ENCODE peak calls at places on chromosomes 1 and 21, in nine cellular contexts. One of them, this sample, is unnamed.

GRCh38 chr1:100924212-100924611 is 28.3 kb downstream of the SLC30A7 start:
- DNase-seq in CD4-positive, alpha-beta memory T cell: no peak
- DNase-seq in PC-3: peak; percentile 37
- DNase-seq in uterus: no peak
- DNase-seq in ovary: no peak
- DNase-seq in esophagus squamous epithelium: no peak
- DNase-seq in hepatocyte: no peak
- DNase-seq in aorta: no peak
- DNase-seq in heart left ventricle: no peak
- DNase-seq in this sample: no peak

GRCh38 chr1:214588963-214589597 is 13.9 kb upstream of the CENPF start:
- DNase-seq in uterus: no peak
- DNase-seq in PC-3: no peak
- DNase-seq in esophagus squamous epithelium: no peak
- DNase-seq in ovary: no peak
- DNase-seq in aorta: no peak
- DNase-seq in CD4-positive, alpha-beta memory T cell: no peak
- DNase-seq in heart left ventricle: no peak
- DNase-seq in hepatocyte: no peak
- DNase-seq in this sample: peak; percentile 60

GRCh38 chr1:242133351-242133750 is 134.5 kb upstream of the MAP1LC3C start:
- DNase-seq in uterus: no peak
- DNase-seq in hepatocyte: no peak
- DNase-seq in heart left ventricle: no peak
- DNase-seq in ovary: no peak
- DNase-seq in PC-3: no peak
- DNase-seq in CD4-positive, alpha-beta memory T cell: no peak
- DNase-seq in esophagus squamous epithelium: no peak
- DNase-seq in aorta: no peak
- DNase-seq in this sample: no peak

GRCh38 chr1:75245239-75245638 is 111.1 kb downstream of the LHX8 start:
- DNase-seq in ovary: no peak
- DNase-seq in heart left ventricle: no peak
- DNase-seq in esophagus squamous epithelium: no peak
- DNase-seq in aorta: no peak
- DNase-seq in uterus: no peak
- DNase-seq in hepatocyte: no peak
- DNase-seq in CD4-positive, alpha-beta memory T cell: no peak
- DNase-seq in PC-3: no peak
- DNase-seq in this sample: no peak

GRCh38 chr1:193221641-193222040 is 35.2 kb upstream of the B3GALT2 start:
- DNase-seq in CD4-positive, alpha-beta memory T cell: no peak
- DNase-seq in aorta: no peak
- DNase-seq in hepatocyte: no peak
- DNase-seq in uterus: no peak
- DNase-seq in heart left ventricle: no peak
- DNase-seq in ovary: no peak
- DNase-seq in PC-3: no peak
- DNase-seq in esophagus squamous epithelium: no peak
- DNase-seq in this sample: no peak

GRCh38 chr1:113129529-113130185 is 56.7 kb downstream of the LRIG2 start:
- DNase-seq in esophagus squamous epithelium: no peak
- DNase-seq in uterus: no peak
- DNase-seq in heart left ventricle: no peak
- DNase-seq in hepatocyte: no peak
- DNase-seq in aorta: no peak
- DNase-seq in CD4-positive, alpha-beta memory T cell: no peak
- DNase-seq in PC-3: no peak
- DNase-seq in ovary: no peak
- DNase-seq in this sample: no peak

GRCh38 chr1:194870860-194871259 is 1684.4 kb upstream of the B3GALT2 start:
- DNase-seq in uterus: no peak
- DNase-seq in PC-3: no peak
- DNase-seq in aorta: no peak
- DNase-seq in hepatocyte: no peak
- DNase-seq in CD4-positive, alpha-beta memory T cell: no peak
- DNase-seq in esophagus squamous epithelium: no peak
- DNase-seq in heart left ventricle: no peak
- DNase-seq in ovary: no peak
- DNase-seq in this sample: no peak

GRCh38 chr21:31326478-31327247 is 17.4 kb downstream of the TIAM1 start:
- DNase-seq in hepatocyte: no peak
- DNase-seq in uterus: no peak
- DNase-seq in aorta: no peak
- DNase-seq in CD4-positive, alpha-beta memory T cell: peak; percentile 48
- DNase-seq in PC-3: no peak
- DNase-seq in ovary: no peak
- DNase-seq in esophagus squamous epithelium: no peak
- DNase-seq in heart left ventricle: no peak
- DNase-seq in this sample: no peak

GRCh38 chr1:24748191-24749121 is 3.2 kb downstream of the CLIC4 start:
- DNase-seq in aorta: no peak
- DNase-seq in PC-3: no peak
- DNase-seq in uterus: no peak
- DNase-seq in heart left ventricle: no peak
- DNase-seq in CD4-positive, alpha-beta memory T cell: no peak
- DNase-seq in esophagus squamous epithelium: no peak
- DNase-seq in hepatocyte: no peak
- DNase-seq in ovary: no peak
- DNase-seq in this sample: no peak

GRCh38 chr1:56435434-56436337 is 143.7 kb downstream of the PLPP3 start:
- DNase-seq in uterus: no peak
- DNase-seq in heart left ventricle: no peak
- DNase-seq in CD4-positive, alpha-beta memory T cell: no peak
- DNase-seq in aorta: no peak
- DNase-seq in esophagus squamous epithelium: no peak
- DNase-seq in hepatocyte: no peak
- DNase-seq in PC-3: no peak
- DNase-seq in ovary: no peak
- DNase-seq in this sample: no peak

GRCh38 chr1:31943546-31944184 is 5.5 kb upstream of the PTP4A2 start:
- DNase-seq in esophagus squamous epithelium: no peak
- DNase-seq in ovary: peak; percentile 11
- DNase-seq in CD4-positive, alpha-beta memory T cell: peak; percentile 62
- DNase-seq in PC-3: no peak
- DNase-seq in heart left ventricle: no peak
- DNase-seq in aorta: no peak
- DNase-seq in hepatocyte: no peak
- DNase-seq in uterus: no peak
- DNase-seq in this sample: no peak

GRCh38 chr1:26019641-26020315 is 1.8 kb upstream of the EXTL1 start:
- DNase-seq in heart left ventricle: peak; percentile 10
- DNase-seq in CD4-positive, alpha-beta memory T cell: no peak
- DNase-seq in aorta: no peak
- DNase-seq in ovary: no peak
- DNase-seq in hepatocyte: no peak
- DNase-seq in uterus: no peak
- DNase-seq in esophagus squamous epithelium: no peak
- DNase-seq in PC-3: peak; percentile 8
- DNase-seq in this sample: no peak

GRCh38 chr21:32245971-32246370 is 32.9 kb downstream of the MIS18A start:
- DNase-seq in heart left ventricle: no peak
- DNase-seq in uterus: no peak
- DNase-seq in CD4-positive, alpha-beta memory T cell: no peak
- DNase-seq in esophagus squamous epithelium: no peak
- DNase-seq in ovary: no peak
- DNase-seq in hepatocyte: no peak
- DNase-seq in PC-3: no peak
- DNase-seq in aorta: no peak
- DNase-seq in this sample: no peak

GRCh38 chr1:163472267-163472666 is 150.5 kb downstream of the NUF2 start:
- DNase-seq in CD4-positive, alpha-beta memory T cell: no peak
- DNase-seq in hepatocyte: peak; percentile 5
- DNase-seq in ovary: no peak
- DNase-seq in aorta: no peak
- DNase-seq in uterus: no peak
- DNase-seq in heart left ventricle: no peak
- DNase-seq in PC-3: no peak
- DNase-seq in esophagus squamous epithelium: no peak
- DNase-seq in this sample: no peak

GRCh38 chr1:92484472-92485373 is 2.0 kb downstream of the GFI1 start:
- DNase-seq in CD4-positive, alpha-beta memory T cell: peak; percentile 47
- DNase-seq in hepatocyte: peak; percentile 19
- DNase-seq in ovary: no peak
- DNase-seq in esophagus squamous epithelium: no peak
- DNase-seq in uterus: no peak
- DNase-seq in heart left ventricle: peak; percentile 68
- DNase-seq in PC-3: peak; percentile 22
- DNase-seq in aorta: peak; percentile 54
- DNase-seq in this sample: no peak

GRCh38 chr1:27428316-27429028 is 36.0 kb downstream of the GPR3 start:
- DNase-seq in hepatocyte: peak; percentile 28
- DNase-seq in esophagus squamous epithelium: no peak
- DNase-seq in CD4-positive, alpha-beta memory T cell: no peak
- DNase-seq in aorta: no peak
- DNase-seq in uterus: peak; percentile 31
- DNase-seq in heart left ventricle: no peak
- DNase-seq in ovary: no peak
- DNase-seq in PC-3: no peak
- DNase-seq in this sample: no peak

GRCh38 chr1:33624991-33625870 is 152.8 kb downstream of the ZSCAN20 start:
- DNase-seq in ovary: no peak
- DNase-seq in heart left ventricle: no peak
- DNase-seq in PC-3: no peak
- DNase-seq in uterus: no peak
- DNase-seq in esophagus squamous epithelium: no peak
- DNase-seq in hepatocyte: no peak
- DNase-seq in CD4-positive, alpha-beta memory T cell: no peak
- DNase-seq in aorta: no peak
- DNase-seq in this sample: no peak

GRCh38 chr1:154962795-154963330 is 1.3 kb upstream of the PYGO2 start:
- DNase-seq in PC-3: no peak
- DNase-seq in ovary: no peak
- DNase-seq in aorta: peak; percentile 43
- DNase-seq in hepatocyte: no peak
- DNase-seq in CD4-positive, alpha-beta memory T cell: no peak
- DNase-seq in uterus: no peak
- DNase-seq in esophagus squamous epithelium: no peak
- DNase-seq in heart left ventricle: peak; percentile 37
- DNase-seq in this sample: no peak

GRCh38 chr1:154962238-154962678 is 676 bp upstream of the PYGO2 start:
- DNase-seq in heart left ventricle: no peak
- DNase-seq in hepatocyte: no peak
- DNase-seq in esophagus squamous epithelium: no peak
- DNase-seq in CD4-positive, alpha-beta memory T cell: peak; percentile 41
- DNase-seq in uterus: no peak
- DNase-seq in PC-3: peak; percentile 30
- DNase-seq in aorta: peak; percentile 48
- DNase-seq in ovary: peak; percentile 61
- DNase-seq in this sample: peak; percentile 71

GRCh38 chr1:154961207-154961496 is 430 bp downstream of the PYGO2 start:
- DNase-seq in esophagus squamous epithelium: no peak
- DNase-seq in hepatocyte: no peak
- DNase-seq in CD4-positive, alpha-beta memory T cell: no peak
- DNase-seq in uterus: no peak
- DNase-seq in heart left ventricle: no peak
- DNase-seq in PC-3: no peak
- DNase-seq in aorta: no peak
- DNase-seq in ovary: no peak
- DNase-seq in this sample: no peak

GRCh38 chr1:154960446-154961136 is 991 bp downstream of the PYGO2 start:
- DNase-seq in aorta: peak; percentile 14
- DNase-seq in heart left ventricle: peak; percentile 20
- DNase-seq in ovary: no peak
- DNase-seq in esophagus squamous epithelium: no peak
- DNase-seq in uterus: no peak
- DNase-seq in CD4-positive, alpha-beta memory T cell: no peak
- DNase-seq in hepatocyte: no peak
- DNase-seq in PC-3: no peak
- DNase-seq in this sample: no peak

GRCh38 chr1:154961497-154962237 is at the start of gene PYGO2:
- DNase-seq in PC-3: peak; percentile 80
- DNase-seq in aorta: peak; percentile 86
- DNase-seq in ovary: peak; percentile 75
- DNase-seq in CD4-positive, alpha-beta memory T cell: peak; percentile 81
- DNase-seq in heart left ventricle: peak; percentile 92
- DNase-seq in uterus: peak; percentile 69
- DNase-seq in hepatocyte: peak; percentile 88
- DNase-seq in esophagus squamous epithelium: no peak
- DNase-seq in this sample: peak; percentile 87
- H3K4me3 ChIP-seq in PC-3: peak within 1 kb of the TSS; percentile 71
- H3K4me3 ChIP-seq in aorta: peak within 1 kb of the TSS; percentile 29
- H3K4me3 ChIP-seq in ovary: peak within 1 kb of the TSS; percentile 82
- H3K4me3 ChIP-seq in CD4-positive, alpha-beta memory T cell: peak within 1 kb of the TSS; percentile 65
- H3K4me3 ChIP-seq in heart left ventricle: peak within 1 kb of the TSS; percentile 87
- H3K4me3 ChIP-seq in uterus: peak within 1 kb of the TSS; percentile 91
- H3K4me3 ChIP-seq in hepatocyte: peak within 1 kb of the TSS; percentile 99
- H3K4me3 ChIP-seq in esophagus squamous epithelium: peak within 1 kb of the TSS; percentile 69
- H3K4me3 ChIP-seq in this sample: peak within 1 kb of the TSS; percentile 86

DNA sequence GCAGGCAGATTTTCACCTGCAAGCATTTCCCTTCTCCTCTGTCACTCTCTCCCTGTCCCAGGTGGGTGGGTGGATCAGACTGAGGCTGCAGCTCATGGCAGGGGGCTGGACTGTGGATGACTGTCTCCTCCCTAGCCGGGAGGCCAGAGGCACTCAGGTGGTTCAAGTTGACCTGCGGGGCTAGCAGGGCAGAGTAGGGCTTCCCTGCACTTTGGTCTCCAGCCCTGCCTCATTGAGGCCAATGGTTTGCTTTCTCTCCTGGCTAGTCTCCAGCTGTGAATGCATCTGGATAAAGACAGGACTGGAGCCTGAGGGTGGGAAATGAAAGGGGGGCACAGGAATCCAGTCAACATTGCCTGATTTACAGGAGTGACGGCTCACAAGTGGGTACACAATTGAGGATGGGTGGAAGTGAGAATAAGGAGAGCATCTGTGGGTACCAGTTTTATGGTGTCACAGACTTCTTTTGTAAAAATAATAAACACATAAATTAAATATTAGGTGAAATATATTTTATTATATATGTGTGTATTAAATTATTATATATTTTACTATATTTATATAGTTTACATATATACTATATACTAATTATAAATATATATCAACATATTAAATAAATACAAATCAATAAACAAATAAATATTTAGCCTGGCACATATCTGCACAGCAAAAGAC is 25.6 kb downstream of the RUNX1 start:
- DNase-seq in aorta: no peak
- DNase-seq in PC-3: no peak
- DNase-seq in ovary: no peak
- DNase-seq in CD4-positive, alpha-beta memory T cell: no peak
- DNase-seq in heart left ventricle: no peak
- DNase-seq in hepatocyte: peak; percentile 28
- DNase-seq in esophagus squamous epithelium: no peak
- DNase-seq in uterus: no peak
- DNase-seq in this sample: no peak
- H3K4me1 ChIP-seq in aorta: no peaks in the 10 kb centered on the region
- H3K4me1 ChIP-seq in PC-3: peaks cover 30% of the 10 kb centered on the region
- H3K4me1 ChIP-seq in ovary: no peaks in the 10 kb centered on the region
- H3K4me1 ChIP-seq in CD4-positive, alpha-beta memory T cell: peaks cover 92% of the 10 kb centered on the region
- H3K4me1 ChIP-seq in heart left ventricle: no peaks in the 10 kb centered on the region
- H3K4me1 ChIP-seq in hepatocyte: peaks cover 29% of the 10 kb centered on the region
- H3K4me1 ChIP-seq in esophagus squamous epithelium: no peaks in the 10 kb centered on the region
- H3K4me1 ChIP-seq in uterus: no peaks in the 10 kb centered on the region
- H3K4me1 ChIP-seq in this sample: no peaks in the 10 kb centered on the region

GRCh38 chr1:39671433-39671792 is 494 bp downstream of the NT5C1A start:
- DNase-seq in ovary: peak; percentile 64
- DNase-seq in aorta: peak; percentile 51
- DNase-seq in esophagus squamous epithelium: no peak
- DNase-seq in uterus: no peak
- DNase-seq in heart left ventricle: peak; percentile 83
- DNase-seq in CD4-positive, alpha-beta memory T cell: no peak
- DNase-seq in hepatocyte: peak; percentile 25
- DNase-seq in PC-3: no peak
- DNase-seq in this sample: no peak
- H3K4me3 ChIP-seq in ovary: peak overlapping the region; percentile 43
- H3K4me3 ChIP-seq in aorta: peak overlapping the region; percentile 57
- H3K4me3 ChIP-seq in esophagus squamous epithelium: peak overlapping the region; percentile 40
- H3K4me3 ChIP-seq in uterus: peak overlapping the region; percentile 42
- H3K4me3 ChIP-seq in heart left ventricle: peak overlapping the region; percentile 63
- H3K4me3 ChIP-seq in CD4-positive, alpha-beta memory T cell: no peak overlapping the region
- H3K4me3 ChIP-seq in hepatocyte: peak overlapping the region; percentile 75
- H3K4me3 ChIP-seq in PC-3: peak overlapping the region; percentile 63
- H3K4me3 ChIP-seq in this sample: no peak overlapping the region

GRCh38 chr1:167755568-167756145 is 33.9 kb downstream of the MPZL1 start:
- DNase-seq in ovary: no peak
- DNase-seq in aorta: no peak
- DNase-seq in PC-3: no peak
- DNase-seq in CD4-positive, alpha-beta memory T cell: no peak
- DNase-seq in uterus: no peak
- DNase-seq in hepatocyte: no peak
- DNase-seq in heart left ventricle: no peak
- DNase-seq in esophagus squamous epithelium: no peak
- DNase-seq in this sample: no peak
- H3K4me1 ChIP-seq in ovary: peaks cover 5% of the 10 kb centered on the region
- H3K4me1 ChIP-seq in aorta: peaks cover 3% of the 10 kb centered on the region
- H3K4me1 ChIP-seq in PC-3: peaks cover 16% of the 10 kb centered on the region
- H3K4me1 ChIP-seq in CD4-positive, alpha-beta memory T cell: no peaks in the 10 kb centered on the region
- H3K4me1 ChIP-seq in uterus: no peaks in the 10 kb centered on the region
- H3K4me1 ChIP-seq in hepatocyte: peaks cover 23% of the 10 kb centered on the region
- H3K4me1 ChIP-seq in heart left ventricle: peaks cover 10% of the 10 kb centered on the region
- H3K4me1 ChIP-seq in esophagus squamous epithelium: no peaks in the 10 kb centered on the region
- H3K4me1 ChIP-seq in this sample: peaks cover 20% of the 10 kb centered on the region